ENCODE peak calls at places on chromosome 6, in four cellular contexts. V, P, I and T are unnamed samples.

GRCh38 chr6:20708367-20709124 is 174.3 kb downstream of the CDKAL1 start:
- DNase-seq in P (no peak), I (no peak), V (no peak), T (no peak)

GRCh38 chr6:156028310-156029131 is 572.9 kb upstream of the NOX3 start:
- DNase-seq in V (no peak), P (no peak), I (peak; percentile 41), T (no peak)

GRCh38 chr6:81265106-81265505 is 487.4 kb downstream of the TENT5A start:
- DNase-seq in I (no peak), P (no peak), V (no peak), T (no peak)

GRCh38 chr6:135851442-135852271 is at the start of gene PDE7B:
- DNase-seq in P (peak; percentile 19), I (peak; percentile 98), V (peak; percentile 81), T (peak; percentile 97)

GRCh38 chr6:63352587-63353281 is 33.0 kb upstream of the LGSN start:
- DNase-seq in P (no peak), I (peak; percentile 14), V (no peak), T (no peak)

GRCh38 chr6:106339334-106340029 is 13.9 kb upstream of the ATG5 start:
- DNase-seq in V (no peak), I (peak; percentile 76), P (no peak), T (peak; percentile 24)

GRCh38 chr6:169141706-169142705 is 111.6 kb downstream of the THBS2 start:
- DNase-seq in I (no peak), P (no peak), V (peak; percentile 65), T (no peak)

GRCh38 chr6:106513813-106514212 is 115.5 kb downstream of the RTN4IP1 start:
- DNase-seq in I (no peak), V (no peak), P (no peak), T (no peak)

GRCh38 chr6:135088818-135089809 is 34.5 kb upstream of the HBS1L start:
- DNase-seq in P (no peak), I (peak; percentile 33), V (no peak), T (peak; percentile 2)

GRCh38 chr6:27592107-27592480 is 119.2 kb upstream of the ZNF184 start:
- DNase-seq in I (no peak), P (no peak), V (no peak), T (no peak)

GRCh38 chr6:26020983-26021349 is 58.4 kb downstream of the TRIM38 start:
- DNase-seq in I (no peak), V (peak; percentile 54), P (peak; percentile 49), T (no peak)

GRCh38 chr6:131937703-131938631 is 13.2 kb downstream of the CCN2 start:
- DNase-seq in P (no peak), V (no peak), I (peak; percentile 69), T (peak; percentile 64)

GRCh38 chr6:39295538-39295937 is 18.7 kb downstream of the KCNK17 start:
- DNase-seq in V (no peak), P (no peak), I (no peak), T (no peak)

GRCh38 chr6:44498436-44498835 is 110.9 kb downstream of the CDC5L start:
- DNase-seq in P (no peak), I (no peak), V (no peak), T (no peak)

GRCh38 chr6:129133770-129134192 is 250.8 kb downstream of the LAMA2 start:
- DNase-seq in V (no peak), I (no peak), P (no peak), T (no peak)

GRCh38 chr6:149208071-149208670 is 109.3 kb upstream of the TAB2 start:
- DNase-seq in P (no peak), V (no peak), I (no peak), T (no peak)
- TF ChIP-seq CTCF in P (no peak), V (no peak), I (no peak), T (no peak)

DNA sequence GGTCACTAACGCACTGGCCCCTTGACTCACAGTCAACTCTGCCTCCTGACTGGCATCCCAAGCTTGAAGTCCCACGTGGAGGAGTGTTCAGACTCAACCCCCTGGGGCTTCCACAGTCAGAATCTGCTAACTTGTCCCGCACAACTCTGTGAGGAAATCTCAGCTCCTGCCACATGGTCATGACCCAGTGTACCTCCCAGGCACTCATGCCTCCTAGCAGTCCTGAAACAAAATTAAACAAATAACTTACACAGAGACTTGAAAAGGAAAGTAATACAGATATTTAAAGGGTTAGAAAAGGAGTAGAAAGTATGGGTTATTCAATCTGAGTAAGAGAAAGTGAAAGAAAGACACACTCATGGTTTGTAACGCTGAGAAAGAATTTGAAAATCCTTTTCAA is 134.9 kb downstream of the GMDS start:
- DNase-seq in P (no peak), V (no peak), I (no peak), T (no peak)
- TF ChIP-seq CTCF in P (no peak), V (no peak), I (no peak), T (no peak)

GRCh38 chr6:138393871-138394783 is 9.9 kb upstream of the HEBP2 start:
- DNase-seq in V (no peak), I (no peak), P (no peak), T (no peak)
- TF ChIP-seq CTCF in V (no peak), I (no peak), P (no peak), T (no peak)

GRCh38 chr6:36566418-36566905 is 19.2 kb upstream of the STK38 start:
- DNase-seq in P (no peak), V (no peak), I (no peak), T (no peak)
- TF ChIP-seq CTCF in P (no peak), V (no peak), I (no peak), T (no peak)

GRCh38 chr6:160767019-160767646 is 65.1 kb downstream of the PLG start:
- DNase-seq in V (peak; percentile 57), I (no peak), P (peak; percentile 36), T (no peak)
- TF ChIP-seq CTCF in V (peak; percentile 22), I (peak; percentile 21), P (peak; percentile 79), T (no peak)

DNA sequence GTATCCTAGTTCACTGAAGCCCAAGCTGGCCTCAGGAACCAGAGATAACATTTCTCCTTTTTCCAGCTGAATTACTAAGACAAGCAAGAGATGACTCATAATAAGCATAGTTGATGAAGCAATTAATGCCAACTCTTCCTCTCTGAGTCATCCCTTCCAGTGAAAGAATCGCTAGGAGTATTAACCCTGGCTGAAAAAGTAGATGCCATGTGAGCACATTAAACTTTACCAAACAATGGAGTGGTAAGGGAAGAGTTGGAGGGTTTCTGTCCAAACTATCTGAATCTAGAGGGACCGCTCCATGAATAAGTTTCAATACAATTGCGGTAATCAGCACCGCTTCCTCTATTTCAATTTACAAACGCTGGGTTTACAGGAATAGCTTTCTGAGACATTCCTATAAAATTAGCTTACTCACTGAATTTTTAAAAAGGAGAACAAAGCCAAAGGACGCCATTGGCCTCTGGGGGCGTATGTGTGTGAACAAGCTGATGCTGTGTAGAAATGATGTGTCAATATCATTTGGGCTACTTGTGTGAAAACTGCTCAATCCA is 48.3 kb downstream of the ATXN1 start:
- DNase-seq in I (peak; percentile 91), P (no peak), V (no peak), T (peak; percentile 75)
- TF ChIP-seq CTCF in I (peak; percentile 79), P (peak; percentile 27), V (no peak), T (peak; percentile 25)

GRCh38 chr6:8000080-8001035 is 63.8 kb downstream of the BLOC1S5 start:
- DNase-seq in P (no peak), I (no peak), V (no peak), T (no peak)

GRCh38 chr6:8005136-8005535 is 59.1 kb downstream of the BLOC1S5 start:
- DNase-seq in I (no peak), P (no peak), V (no peak), T (no peak)

DNA sequence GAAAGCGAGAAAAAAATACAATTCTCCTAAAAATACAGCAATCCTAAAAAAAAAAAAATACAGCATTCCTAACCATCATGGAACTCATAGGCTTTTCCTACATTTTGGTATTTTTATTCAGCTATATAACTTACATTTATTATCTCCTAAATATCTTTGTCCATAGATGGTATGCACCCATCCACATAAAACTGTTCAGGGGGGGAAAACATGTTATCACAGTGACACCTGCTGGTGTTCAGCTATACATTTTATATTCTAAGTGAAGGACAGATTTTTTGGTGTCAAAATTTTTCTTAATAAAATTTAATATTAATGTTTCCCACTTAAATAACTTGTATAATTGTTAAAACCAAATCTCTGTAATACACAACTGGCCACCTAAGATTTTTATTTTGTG is 58.0 kb downstream of the BLOC1S5 start:
- DNase-seq in V (no peak), P (no peak), I (peak; percentile 40), T (no peak)
- TF ChIP-seq CTCF in V (peak; percentile 23), P (peak; percentile 71), I (peak; percentile 81), T (peak; percentile 29)

GRCh38 chr6:101395345-101395744 is 1.8 kb downstream of the GRIK2 start:
- DNase-seq in P (no peak), I (peak; percentile 28), V (no peak), T (no peak)

GRCh38 chr6:101396552-101397173 is 3.2 kb downstream of the GRIK2 start:
- DNase-seq in V (peak; percentile 47), I (peak; percentile 40), P (no peak), T (no peak)

GRCh38 chr6:101392561-101393230 is 812 bp upstream of the GRIK2 start:
- DNase-seq in V (no peak), I (no peak), P (peak; percentile 22), T (no peak)

GRCh38 chr6:101391772-101392560 is 1.5 kb upstream of the GRIK2 start:
- DNase-seq in P (peak; percentile 36), V (no peak), I (peak; percentile 67), T (no peak)

GRCh38 chr6:101393291-101394251 is at the start of gene GRIK2:
- DNase-seq in V (peak; percentile 49), I (peak; percentile 76), P (peak; percentile 83), T (no peak)
- TF ChIP-seq CTCF in V (no peak), I (peak; percentile 80), P (peak; percentile 37), T (peak; percentile 53)